ENCODE peak calls at places on chromosomes 3 and 15, in six cellular contexts. L is NB4, F is progenitor cell of endocrine pancreas, C is RWPE1, X is stomach, G is AG10803. V is an unnamed sample.

GRCh38 chr3:33803894-33804526 is 5.6 kb downstream of the PDCD6IP start:
- DNase-seq in X (no peak), C (no peak), L (no peak), F (no peak), G (no peak), V (no peak)

GRCh38 chr3:16765661-16766060 is 119.1 kb upstream of the PLCL2 start:
- DNase-seq in L (no peak), G (no peak), F (no peak), X (no peak), C (no peak), V (no peak)

GRCh38 chr15:84098604-84099003 is 137.0 kb upstream of the GOLGA6L4 start:
- DNase-seq in L (no peak), C (no peak), F (no peak), X (no peak), G (no peak), V (no peak)

GRCh38 chr3:158489181-158489580 is 81.8 kb upstream of the MLF1 start:
- DNase-seq in X (no peak), C (no peak), G (no peak), L (no peak), F (no peak), V (no peak)

GRCh38 chr15:35548435-35548834 is 2.5 kb upstream of the DPH6 start:
- DNase-seq in C (no peak), L (no peak), F (no peak), X (no peak), G (no peak), V (no peak)

GRCh38 chr3:114874447-114874846 is 272.6 kb downstream of the ZBTB20 start:
- DNase-seq in C (no peak), F (no peak), L (no peak), G (no peak), X (no peak), V (no peak)

GRCh38 chr3:65713016-65713415 is 325.7 kb downstream of the MAGI1 start:
- DNase-seq in F (no peak), X (no peak), L (peak), G (peak), C (no peak), V (no peak)

GRCh38 chr3:127673191-127674098 is 693 bp downstream of the ABTB1 start:
- DNase-seq in G (peak), X (peak), F (no peak), L (no peak), C (no peak), V (no peak)

GRCh38 chr3:29280675-29281264 is at the start of gene RBMS3:
- DNase-seq in F (peak), L (peak), X (peak), C (peak), G (peak), V (no peak)

GRCh38 chr3:176351408-176351807 is 845.9 kb downstream of the TBL1XR1 start:
- DNase-seq in L (no peak), G (peak), F (no peak), X (no peak), C (no peak), V (no peak)

GRCh38 chr3:127680146-127680661 is 7.5 kb downstream of the ABTB1 start:
- DNase-seq in G (no peak), F (no peak), X (peak), L (no peak), C (no peak), V (no peak)

GRCh38 chr3:75001330-75001729 is 386.9 kb upstream of the CNTN3 start:
- DNase-seq in G (peak), L (peak), C (peak), X (no peak), F (no peak), V (no peak)

GRCh38 chr15:69668963-69669362 is 216.3 kb downstream of the RPLP1 start:
- DNase-seq in X (peak), F (no peak), C (no peak), G (no peak), L (peak), V (peak)

GRCh38 chr15:70020229-70020628 is 77.5 kb downstream of the TLE3 start:
- DNase-seq in L (no peak), C (no peak), G (no peak), F (no peak), X (no peak), V (no peak)

GRCh38 chr3:95351158-95351557 is 1288.3 kb downstream of the NSUN3 start:
- DNase-seq in C (no peak), L (no peak), X (no peak), F (no peak), G (no peak), V (no peak)

GRCh38 chr3:12273045-12273695 is 15.7 kb upstream of the PPARG start:
- DNase-seq in X (no peak), F (no peak), C (no peak), L (no peak), G (peak), V (peak)

GRCh38 chr3:132661120-132661519 is 991 bp downstream of the UBA5 start:
- DNase-seq in X (no peak), F (no peak), C (no peak), L (no peak), G (no peak), V (no peak)

GRCh38 chr15:60397772-60398445 is at the start of gene ANXA2:
- DNase-seq in X (peak), L (peak), F (peak), C (peak), G (peak), V (no peak)

GRCh38 chr15:38690737-38691332 is 126.2 kb upstream of the RASGRP1 start:
- DNase-seq in F (peak), X (peak), G (peak), C (peak), L (peak), V (peak)

GRCh38 chr15:90259524-90259923 is 5.9 kb upstream of the NGRN start:
- DNase-seq in G (no peak), X (no peak), F (no peak), L (no peak), C (no peak), V (peak)

GRCh38 chr3:72444642-72445223 is 403.5 kb downstream of the SHQ1 start:
- DNase-seq in F (no peak), X (no peak), L (peak), G (no peak), C (no peak), V (no peak)

GRCh38 chr3:105466495-105467080 is 99.9 kb downstream of the ALCAM start:
- DNase-seq in G (peak), C (no peak), F (no peak), L (no peak), X (no peak), V (no peak)

GRCh38 chr3:160774172-160774571 is 18.1 kb downstream of the PPM1L start:
- DNase-seq in C (no peak), X (no peak), G (no peak), F (no peak), L (no peak), V (no peak)

GRCh38 chr15:60788514-60789091 is 309.7 kb upstream of the ICE2 start:
- DNase-seq in C (no peak), X (no peak), G (no peak), L (no peak), F (no peak), V (no peak)

GRCh38 chr3:111831840-111832239 is 27.2 kb upstream of the PHLDB2 start:
- DNase-seq in F (no peak), C (no peak), G (peak), L (peak), X (no peak), V (no peak)

GRCh38 chr3:178434206-178434805 is 101.9 kb upstream of the KCNMB2 start:
- DNase-seq in L (peak), X (no peak), F (no peak), G (no peak), C (no peak), V (no peak)

GRCh38 chr3:39383190-39383912 is at the start of gene SLC25A38:
- DNase-seq in X (peak), F (peak), G (peak), C (peak), L (peak), V (peak)
- TF ChIP-seq CTCF in X (no peak), F (peak), G (peak), C (no peak), L (peak), V (peak)

GRCh38 chr3:188199386-188199785 is 45.4 kb downstream of the LPP start:
- DNase-seq in G (no peak), L (no peak), F (no peak), C (no peak), X (no peak), V (no peak)

GRCh38 chr3:188204516-188204915 is 50.6 kb downstream of the LPP start:
- DNase-seq in C (no peak), X (no peak), F (no peak), L (no peak), G (no peak), V (no peak)

GRCh38 chr3:188198760-188199327 is 44.9 kb downstream of the LPP start:
- DNase-seq in X (no peak), G (no peak), C (no peak), F (no peak), L (no peak), V (no peak)

GRCh38 chr3:188205992-188206416 is 52.0 kb downstream of the LPP start:
- DNase-seq in C (no peak), G (no peak), L (peak), F (no peak), X (no peak), V (no peak)

DNA sequence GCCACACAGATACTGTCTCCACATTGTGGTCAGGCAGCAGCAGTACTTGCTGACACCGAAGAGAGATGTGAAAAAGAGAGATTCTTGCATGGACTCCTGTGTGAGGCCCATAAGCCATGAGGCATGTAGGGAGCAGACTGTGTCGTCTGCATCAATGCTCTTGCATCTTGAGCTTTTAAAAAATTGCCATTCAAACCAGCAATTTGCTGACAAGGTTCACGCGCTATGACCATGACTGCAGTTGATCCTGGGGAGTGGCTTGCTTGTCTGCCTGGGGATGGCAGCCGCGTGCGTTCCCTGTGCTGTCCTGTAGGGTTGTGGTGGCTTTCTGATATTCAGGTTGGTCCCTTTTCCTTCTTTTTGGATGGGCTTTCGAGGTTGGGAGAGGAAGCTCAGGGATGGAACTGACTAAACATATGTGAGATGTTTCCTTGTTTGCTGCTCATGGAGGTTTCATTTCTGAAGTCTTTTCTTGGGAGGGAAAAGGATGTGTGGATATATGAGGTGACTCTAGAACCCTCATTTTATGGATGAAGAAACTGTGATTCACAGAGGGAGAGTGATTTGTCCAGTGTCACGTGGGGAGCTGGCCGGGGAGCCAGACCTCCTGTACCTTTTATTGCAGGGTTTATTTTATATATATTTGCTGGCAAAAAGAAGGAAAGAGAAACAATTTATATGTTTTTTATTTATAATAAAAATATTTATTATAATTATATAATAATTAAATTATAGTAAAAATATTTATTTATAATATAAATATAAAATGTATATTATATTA is 48.6 kb downstream of the LPP start:
- DNase-seq in X (no peak), F (no peak), C (no peak), L (peak), G (no peak), V (no peak)
- TF ChIP-seq CTCF in X (no peak), F (peak), C (no peak), L (no peak), G (no peak), V (peak)

GRCh38 chr3:185728630-185729334 is 96.1 kb downstream of the IGF2BP2 start:
- DNase-seq in C (no peak), X (no peak), G (peak), F (no peak), L (peak), V (no peak)
- TF ChIP-seq CTCF in C (no peak), X (no peak), G (no peak), F (no peak), L (no peak), V (no peak)

GRCh38 chr3:23712656-23713559 is 92.8 kb upstream of the UBE2E1 start:
- DNase-seq in X (no peak), L (no peak), F (no peak), G (peak), C (no peak), V (no peak)
- TF ChIP-seq CTCF in X (no peak), L (no peak), F (no peak), G (no peak), C (no peak), V (no peak)

GRCh38 chr3:194572944-194573491 is 60.2 kb downstream of the TMEM44 start:
- DNase-seq in X (no peak), G (peak), F (no peak), L (no peak), C (no peak), V (no peak)

GRCh38 chr3:194574639-194575483 is 58.4 kb downstream of the TMEM44 start:
- DNase-seq in L (no peak), F (no peak), G (peak), C (peak), X (no peak), V (no peak)

GRCh38 chr3:194573680-194574437 is 59.4 kb downstream of the TMEM44 start:
- DNase-seq in G (peak), L (peak), C (no peak), F (no peak), X (peak), V (no peak)

GRCh38 chr3:194577985-194578905 is 55.0 kb downstream of the TMEM44 start:
- DNase-seq in G (peak), F (no peak), C (peak), X (no peak), L (peak), V (no peak)

DNA sequence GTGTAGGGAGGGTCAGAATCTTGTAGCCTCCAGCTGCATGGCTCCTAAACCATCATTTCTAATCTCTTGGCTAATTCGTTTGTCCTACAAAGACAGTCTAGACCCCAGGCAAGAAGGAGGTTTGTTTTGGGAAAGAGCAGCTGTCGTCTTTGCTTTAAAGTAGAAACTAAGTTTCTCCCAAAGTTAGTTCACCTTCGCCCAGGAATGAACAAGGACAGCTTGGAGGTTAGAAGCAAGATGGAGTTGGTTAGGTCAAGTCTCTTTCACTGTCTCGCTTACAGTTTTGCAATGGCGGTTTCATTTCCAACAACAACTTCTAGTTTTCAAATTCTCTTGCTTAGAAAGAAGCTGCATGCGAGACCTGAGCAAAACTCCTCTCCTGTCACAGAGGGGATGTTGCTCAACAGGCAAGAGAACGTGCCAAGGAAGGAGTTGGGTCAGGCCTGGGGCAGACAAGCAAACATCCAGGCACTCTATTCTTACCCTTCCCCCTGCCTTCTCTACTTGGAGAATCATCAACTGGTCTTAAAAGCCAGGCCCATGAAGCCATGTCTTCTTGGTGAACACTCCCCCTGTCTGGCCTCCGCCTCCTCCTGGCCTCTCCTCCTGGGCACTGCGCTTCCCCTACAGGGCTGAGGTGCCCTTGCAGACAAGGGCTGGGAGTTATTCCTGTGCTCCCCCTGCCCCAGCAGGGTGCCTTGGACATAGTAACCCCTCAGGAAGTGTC is 57.6 kb downstream of the TMEM44 start:
- DNase-seq in G (peak), L (peak), X (no peak), F (no peak), C (no peak), V (no peak)
- TF ChIP-seq CTCF in G (peak), L (no peak), X (no peak), F (no peak), C (no peak), V (peak)